ENCODE peak calls at places on chromosomes 6 and 20, in five cellular contexts. One of them, this sample, is unnamed. For H3K4me1, the result is how much of the 10 kb centered on the place peaks cover.

GRCh38 chr6:166587631-166588413 is 1.3 kb upstream of the RAMACL start:
- DNase-seq in astrocyte: no peak
- DNase-seq in GM23248: no peak
- DNase-seq in effector memory CD4-positive, alpha-beta T cell: no peak
- DNase-seq in lower lobe of right lung: no peak
- DNase-seq in this sample: no peak

GRCh38 chr20:55058938-55059337 is 583.5 kb downstream of the DOK5 start:
- DNase-seq in astrocyte: no peak
- DNase-seq in effector memory CD4-positive, alpha-beta T cell: no peak
- DNase-seq in lower lobe of right lung: no peak
- DNase-seq in GM23248: no peak
- DNase-seq in this sample: no peak

GRCh38 chr20:54123587-54124180 is 50.1 kb downstream of the CYP24A1 start:
- DNase-seq in GM23248: peak
- DNase-seq in astrocyte: peak
- DNase-seq in effector memory CD4-positive, alpha-beta T cell: no peak
- DNase-seq in lower lobe of right lung: peak
- DNase-seq in this sample: peak

GRCh38 chr6:15368186-15368585 is 122.3 kb downstream of the JARID2 start:
- DNase-seq in GM23248: peak
- DNase-seq in effector memory CD4-positive, alpha-beta T cell: no peak
- DNase-seq in lower lobe of right lung: no peak
- DNase-seq in astrocyte: no peak
- DNase-seq in this sample: no peak

GRCh38 chr6:100209323-100210137 is 215.5 kb upstream of the MCHR2 start:
- DNase-seq in astrocyte: peak
- DNase-seq in lower lobe of right lung: no peak
- DNase-seq in effector memory CD4-positive, alpha-beta T cell: no peak
- DNase-seq in GM23248: peak
- DNase-seq in this sample: no peak

GRCh38 chr6:30483677-30484279 is 5.5 kb upstream of the HLA-E start:
- DNase-seq in lower lobe of right lung: no peak
- DNase-seq in effector memory CD4-positive, alpha-beta T cell: no peak
- DNase-seq in GM23248: peak
- DNase-seq in astrocyte: peak
- DNase-seq in this sample: peak

GRCh38 chr6:9250852-9251251 is 815.5 kb upstream of the SLC35B3 start:
- DNase-seq in lower lobe of right lung: no peak
- DNase-seq in GM23248: peak
- DNase-seq in effector memory CD4-positive, alpha-beta T cell: no peak
- DNase-seq in astrocyte: peak
- DNase-seq in this sample: peak

GRCh38 chr6:29071831-29072723 is 15.0 kb downstream of the OR2B3 start:
- DNase-seq in astrocyte: no peak
- DNase-seq in lower lobe of right lung: no peak
- DNase-seq in effector memory CD4-positive, alpha-beta T cell: no peak
- DNase-seq in GM23248: peak
- DNase-seq in this sample: peak

GRCh38 chr6:113690255-113690956 is 166.7 kb upstream of the MARCKS start:
- DNase-seq in lower lobe of right lung: no peak
- DNase-seq in astrocyte: peak
- DNase-seq in effector memory CD4-positive, alpha-beta T cell: no peak
- DNase-seq in GM23248: peak
- DNase-seq in this sample: peak

GRCh38 chr6:159693894-159694545 is 979 bp upstream of the SOD2 start:
- DNase-seq in lower lobe of right lung: no peak
- DNase-seq in astrocyte: peak
- DNase-seq in GM23248: peak
- DNase-seq in effector memory CD4-positive, alpha-beta T cell: peak
- DNase-seq in this sample: peak

GRCh38 chr20:8062781-8063180 is 43.2 kb upstream of the TMX4 start:
- DNase-seq in lower lobe of right lung: no peak
- DNase-seq in astrocyte: peak
- DNase-seq in GM23248: no peak
- DNase-seq in effector memory CD4-positive, alpha-beta T cell: no peak
- DNase-seq in this sample: no peak

GRCh38 chr6:11433860-11434259 is 103.7 kb upstream of the TMEM170B start:
- DNase-seq in GM23248: no peak
- DNase-seq in astrocyte: no peak
- DNase-seq in effector memory CD4-positive, alpha-beta T cell: no peak
- DNase-seq in lower lobe of right lung: no peak
- DNase-seq in this sample: no peak

GRCh38 chr6:100701728-100702127 is 179.4 kb downstream of the ASCC3 start:
- DNase-seq in astrocyte: no peak
- DNase-seq in GM23248: no peak
- DNase-seq in effector memory CD4-positive, alpha-beta T cell: no peak
- DNase-seq in lower lobe of right lung: no peak
- DNase-seq in this sample: no peak

GRCh38 chr20:9319687-9320384 is 194.6 kb upstream of the LAMP5 start:
- DNase-seq in GM23248: no peak
- DNase-seq in effector memory CD4-positive, alpha-beta T cell: no peak
- DNase-seq in astrocyte: peak
- DNase-seq in lower lobe of right lung: no peak
- DNase-seq in this sample: no peak

GRCh38 chr6:44020664-44021425 is 106.4 kb downstream of the MRPL14 start:
- DNase-seq in GM23248: no peak
- DNase-seq in lower lobe of right lung: no peak
- DNase-seq in astrocyte: no peak
- DNase-seq in effector memory CD4-positive, alpha-beta T cell: no peak
- DNase-seq in this sample: no peak

GRCh38 chr6:145621776-145622175 is 113.5 kb downstream of the EPM2A start:
- DNase-seq in GM23248: no peak
- DNase-seq in effector memory CD4-positive, alpha-beta T cell: no peak
- DNase-seq in astrocyte: no peak
- DNase-seq in lower lobe of right lung: no peak
- DNase-seq in this sample: no peak

GRCh38 chr20:7859371-7859802 is 80.9 kb downstream of the HAO1 start:
- DNase-seq in GM23248: peak
- DNase-seq in lower lobe of right lung: no peak
- DNase-seq in effector memory CD4-positive, alpha-beta T cell: no peak
- DNase-seq in astrocyte: peak
- DNase-seq in this sample: peak

GRCh38 chr6:158761746-158762145 is 57.4 kb downstream of the EZR start:
- DNase-seq in GM23248: no peak
- DNase-seq in effector memory CD4-positive, alpha-beta T cell: no peak
- DNase-seq in astrocyte: no peak
- DNase-seq in lower lobe of right lung: no peak
- DNase-seq in this sample: no peak

GRCh38 chr6:16676978-16677377 is 84.3 kb downstream of the ATXN1 start:
- DNase-seq in lower lobe of right lung: no peak
- DNase-seq in GM23248: peak
- DNase-seq in astrocyte: peak
- DNase-seq in effector memory CD4-positive, alpha-beta T cell: no peak
- DNase-seq in this sample: no peak

GRCh38 chr6:159602370-159603185 is 90.5 kb downstream of the SOD2 start:
- DNase-seq in astrocyte: no peak
- DNase-seq in effector memory CD4-positive, alpha-beta T cell: no peak
- DNase-seq in lower lobe of right lung: no peak
- DNase-seq in GM23248: no peak
- DNase-seq in this sample: no peak

GRCh38 chr6:79180082-79180481 is 54.4 kb downstream of the HMGN3 start:
- DNase-seq in astrocyte: no peak
- DNase-seq in effector memory CD4-positive, alpha-beta T cell: no peak
- DNase-seq in lower lobe of right lung: no peak
- DNase-seq in GM23248: no peak
- DNase-seq in this sample: peak

GRCh38 chr20:20593447-20594170 is 118.8 kb downstream of the RALGAPA2 start:
- DNase-seq in GM23248: peak
- DNase-seq in astrocyte: peak
- DNase-seq in lower lobe of right lung: peak
- DNase-seq in effector memory CD4-positive, alpha-beta T cell: no peak
- DNase-seq in this sample: peak

GRCh38 chr6:126748141-126748540 is 370.3 kb upstream of the RSPO3 start:
- DNase-seq in lower lobe of right lung: no peak
- DNase-seq in astrocyte: no peak
- DNase-seq in GM23248: peak
- DNase-seq in effector memory CD4-positive, alpha-beta T cell: no peak
- DNase-seq in this sample: no peak

GRCh38 chr6:43246301-43247114 is 3.2 kb downstream of the TTBK1 start:
- DNase-seq in lower lobe of right lung: peak
- DNase-seq in effector memory CD4-positive, alpha-beta T cell: no peak
- DNase-seq in GM23248: no peak
- DNase-seq in astrocyte: no peak
- DNase-seq in this sample: no peak

GRCh38 chr6:37254881-37255280 is 2.7 kb upstream of the TBC1D22B start:
- DNase-seq in GM23248: no peak
- DNase-seq in effector memory CD4-positive, alpha-beta T cell: no peak
- DNase-seq in astrocyte: no peak
- DNase-seq in lower lobe of right lung: no peak
- DNase-seq in this sample: no peak

GRCh38 chr6:3455490-3456394 is 1.1 kb downstream of the SLC22A23 start:
- DNase-seq in GM23248: peak
- DNase-seq in lower lobe of right lung: peak
- DNase-seq in astrocyte: no peak
- DNase-seq in effector memory CD4-positive, alpha-beta T cell: no peak
- DNase-seq in this sample: no peak

GRCh38 chr6:167091149-167092107 is 31.5 kb upstream of the CCR6 start:
- DNase-seq in GM23248: no peak
- DNase-seq in effector memory CD4-positive, alpha-beta T cell: peak
- DNase-seq in lower lobe of right lung: no peak
- DNase-seq in astrocyte: no peak
- DNase-seq in this sample: no peak

GRCh38 chr6:165849539-165850430 is 186.7 kb upstream of the PDE10A start:
- DNase-seq in lower lobe of right lung: no peak
- DNase-seq in effector memory CD4-positive, alpha-beta T cell: no peak
- DNase-seq in astrocyte: no peak
- DNase-seq in GM23248: peak
- DNase-seq in this sample: no peak

GRCh38 chr6:144285798-144286502 is 815 bp downstream of the UTRN start:
- DNase-seq in GM23248: peak
- DNase-seq in effector memory CD4-positive, alpha-beta T cell: peak
- DNase-seq in lower lobe of right lung: peak
- DNase-seq in astrocyte: peak
- DNase-seq in this sample: no peak

GRCh38 chr6:157099912-157100593 is 223.3 kb downstream of the TMEM242 start:
- DNase-seq in lower lobe of right lung: no peak
- DNase-seq in astrocyte: no peak
- DNase-seq in GM23248: no peak
- DNase-seq in effector memory CD4-positive, alpha-beta T cell: no peak
- DNase-seq in this sample: no peak

GRCh38 chr20:63177134-63177784 is 38.7 kb downstream of the YTHDF1 start:
- DNase-seq in lower lobe of right lung: no peak
- DNase-seq in astrocyte: no peak
- DNase-seq in GM23248: peak
- DNase-seq in effector memory CD4-positive, alpha-beta T cell: no peak
- DNase-seq in this sample: no peak
- H3K4me1 ChIP-seq in lower lobe of right lung: under half
- H3K4me1 ChIP-seq in astrocyte: under half
- H3K4me1 ChIP-seq in GM23248: under half
- H3K4me1 ChIP-seq in effector memory CD4-positive, alpha-beta T cell: under half
- H3K4me1 ChIP-seq in this sample: under half

GRCh38 chr6:14118444-14118843 is 872 bp downstream of the CD83 start:
- DNase-seq in astrocyte: no peak
- DNase-seq in lower lobe of right lung: no peak
- DNase-seq in effector memory CD4-positive, alpha-beta T cell: no peak
- DNase-seq in GM23248: no peak
- DNase-seq in this sample: no peak

GRCh38 chr6:14117158-14118090 is at the start of gene CD83:
- DNase-seq in effector memory CD4-positive, alpha-beta T cell: peak
- DNase-seq in astrocyte: peak
- DNase-seq in GM23248: peak
- DNase-seq in lower lobe of right lung: peak
- DNase-seq in this sample: no peak

GRCh38 chr6:14120556-14120955 is 3.0 kb downstream of the CD83 start:
- DNase-seq in astrocyte: no peak
- DNase-seq in effector memory CD4-positive, alpha-beta T cell: no peak
- DNase-seq in GM23248: no peak
- DNase-seq in lower lobe of right lung: no peak
- DNase-seq in this sample: no peak

GRCh38 chr6:14119764-14120163 is 2.2 kb downstream of the CD83 start:
- DNase-seq in effector memory CD4-positive, alpha-beta T cell: no peak
- DNase-seq in GM23248: peak
- DNase-seq in lower lobe of right lung: no peak
- DNase-seq in astrocyte: no peak
- DNase-seq in this sample: no peak

GRCh38 chr6:14118091-14118439 is 493 bp downstream of the CD83 start:
- DNase-seq in astrocyte: no peak
- DNase-seq in effector memory CD4-positive, alpha-beta T cell: no peak
- DNase-seq in lower lobe of right lung: no peak
- DNase-seq in GM23248: no peak
- DNase-seq in this sample: no peak
- H3K4me1 ChIP-seq in astrocyte: under half
- H3K4me1 ChIP-seq in effector memory CD4-positive, alpha-beta T cell: under half
- H3K4me1 ChIP-seq in lower lobe of right lung: under half
- H3K4me1 ChIP-seq in GM23248: under half
- H3K4me1 ChIP-seq in this sample: under half

DNA sequence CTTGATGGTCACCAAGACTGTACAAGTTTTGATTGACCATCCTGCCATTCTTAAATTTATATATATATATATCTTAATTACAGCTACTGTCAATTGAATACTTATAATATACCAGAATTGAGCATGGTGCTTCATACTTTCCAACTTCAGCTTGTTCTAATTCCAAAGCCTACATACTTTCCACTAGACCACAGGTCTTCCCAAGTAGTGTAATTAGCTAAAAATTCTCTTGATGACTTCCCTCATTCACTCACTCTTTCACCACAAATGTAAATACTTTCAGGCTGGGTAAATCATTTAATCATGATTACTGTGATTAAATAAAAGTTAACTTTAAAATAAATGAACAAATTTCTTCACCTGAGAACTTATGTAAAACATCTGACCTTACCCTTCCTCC is 3.4 kb downstream of the ASF1A start:
- DNase-seq in effector memory CD4-positive, alpha-beta T cell: no peak
- DNase-seq in GM23248: no peak
- DNase-seq in lower lobe of right lung: no peak
- DNase-seq in astrocyte: peak
- DNase-seq in this sample: no peak
- H3K4me1 ChIP-seq in effector memory CD4-positive, alpha-beta T cell: under half
- H3K4me1 ChIP-seq in GM23248: under half
- H3K4me1 ChIP-seq in lower lobe of right lung: half or more
- H3K4me1 ChIP-seq in astrocyte: under half
- H3K4me1 ChIP-seq in this sample: under half

DNA sequence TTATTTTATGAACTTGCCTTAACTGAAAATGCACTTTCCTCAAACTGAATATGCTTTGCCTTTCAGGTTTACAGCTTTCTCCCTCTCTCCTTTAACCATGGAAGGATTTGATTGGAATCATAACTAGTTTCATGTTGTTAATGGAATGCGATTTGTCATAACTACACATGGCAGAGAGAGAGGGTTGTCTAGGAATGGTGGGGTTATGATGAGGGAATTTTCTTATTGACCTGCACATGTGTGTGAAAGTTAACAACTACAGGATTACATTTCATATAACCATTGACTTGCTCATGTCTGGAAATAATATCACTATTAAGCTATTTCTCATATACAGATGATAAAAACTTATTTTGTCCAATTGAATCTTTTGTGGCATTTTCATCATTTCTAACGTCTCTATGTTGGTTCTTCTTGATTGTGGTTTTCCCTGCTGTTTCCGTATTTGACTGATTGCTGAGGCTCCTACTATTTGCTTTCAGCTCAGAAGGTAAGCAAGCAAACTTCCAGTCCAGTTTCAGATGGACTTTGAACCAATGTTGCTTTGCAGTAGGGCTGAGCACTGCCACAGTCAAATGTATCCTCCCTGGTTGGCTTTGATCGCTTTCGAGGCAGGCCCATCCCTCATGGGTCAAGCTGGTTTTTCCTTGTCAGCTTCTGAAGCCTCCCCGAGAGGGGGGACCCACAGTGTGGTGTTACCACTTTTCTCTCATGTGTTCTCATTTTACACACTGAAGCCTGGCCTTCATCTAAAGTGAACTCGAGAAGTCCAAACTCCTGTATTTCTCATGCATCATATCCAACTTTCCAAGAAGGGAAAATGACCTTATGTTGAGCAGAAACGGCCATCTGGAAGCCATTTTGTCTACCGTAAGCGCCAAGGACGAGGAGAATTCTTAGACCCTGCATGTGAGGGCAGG is 7.6 kb upstream of the CCN2 start:
- DNase-seq in effector memory CD4-positive, alpha-beta T cell: no peak
- DNase-seq in astrocyte: no peak
- DNase-seq in lower lobe of right lung: no peak
- DNase-seq in GM23248: no peak
- DNase-seq in this sample: no peak
- H3K4me1 ChIP-seq in effector memory CD4-positive, alpha-beta T cell: under half
- H3K4me1 ChIP-seq in astrocyte: under half
- H3K4me1 ChIP-seq in lower lobe of right lung: under half
- H3K4me1 ChIP-seq in GM23248: under half
- H3K4me1 ChIP-seq in this sample: under half